ENCODE peak calls at places on chromosome 14, in ten cellular contexts. Z is psoas muscle; M is NCI-H1930; D is A549; E is pancreas; S is BJ; H is Panc1; G is ecto neural progenitor cell; X is GM20000; T is CD4-positive, CD25-positive, alpha-beta regulatory T cell. L is an unnamed sample.

GRCh38 chr14:99946652-99947489 is 118.4 kb upstream of the EVL start:
- DNase-seq in Z (no peak), M (peak), D (no peak), E (peak), S (no peak), H (no peak), G (peak), X (peak), T (peak), L (peak)

GRCh38 chr14:53247596-53248370 is 94.7 kb upstream of the DDHD1 start:
- DNase-seq in Z (no peak), M (no peak), D (no peak), E (peak), S (no peak), H (no peak), G (no peak), X (no peak), T (no peak), L (no peak)

GRCh38 chr14:94177806-94178205 is 3.7 kb downstream of the PPP4R4 start:
- DNase-seq in Z (no peak), M (no peak), D (no peak), E (no peak), S (no peak), H (no peak), G (no peak), X (no peak), T (no peak), L (no peak)

GRCh38 chr14:51167587-51168219 is 72.3 kb upstream of the TMX1 start:
- DNase-seq in Z (no peak), M (no peak), D (no peak), E (no peak), S (no peak), H (no peak), G (no peak), X (no peak), T (no peak), L (no peak)

GRCh38 chr14:92603309-92604257 is 90.0 kb downstream of the RIN3 start:
- DNase-seq in Z (no peak), M (no peak), D (peak), E (no peak), S (no peak), H (no peak), G (peak), X (no peak), T (peak), L (peak)

GRCh38 chr14:37466623-37467088 is 128.4 kb downstream of the FOXA1 start:
- DNase-seq in Z (no peak), M (no peak), D (peak), E (no peak), S (no peak), H (no peak), G (no peak), X (no peak), T (no peak), L (no peak)

GRCh38 chr14:54803396-54803795 is 99.2 kb downstream of the GCH1 start:
- DNase-seq in Z (no peak), M (no peak), D (no peak), E (no peak), S (no peak), H (no peak), G (no peak), X (no peak), T (no peak), L (no peak)

GRCh38 chr14:21097616-21098133 is 780 bp downstream of the ZNF219 start:
- DNase-seq in Z (no peak), M (no peak), D (no peak), E (no peak), S (no peak), H (no peak), G (peak), X (peak), T (no peak), L (no peak)

GRCh38 chr14:24443053-24443683 is 592 bp upstream of the SDR39U1 start:
- DNase-seq in Z (no peak), M (no peak), D (no peak), E (no peak), S (no peak), H (no peak), G (no peak), X (no peak), T (no peak), L (no peak)

GRCh38 chr14:41668346-41668745 is 61.7 kb downstream of the LRFN5 start:
- DNase-seq in Z (no peak), M (no peak), D (no peak), E (no peak), S (no peak), H (no peak), G (no peak), X (no peak), T (no peak), L (no peak)

GRCh38 chr14:81436296-81437138 is 36.4 kb upstream of the STON2 start:
- DNase-seq in Z (peak), M (peak), D (peak), E (peak), S (no peak), H (no peak), G (peak), X (peak), T (no peak), L (no peak)

GRCh38 chr14:56378474-56378873 is 201.1 kb upstream of the TMEM260 start:
- DNase-seq in Z (no peak), M (no peak), D (no peak), E (no peak), S (peak), H (no peak), G (no peak), X (no peak), T (no peak), L (no peak)

GRCh38 chr14:47541652-47542051 is 133.8 kb downstream of the MDGA2 start:
- DNase-seq in Z (no peak), M (no peak), D (no peak), E (no peak), S (no peak), H (no peak), G (no peak), X (no peak), T (no peak), L (no peak)

GRCh38 chr14:56244138-56244789 is 126.1 kb downstream of the PELI2 start:
- DNase-seq in Z (no peak), M (no peak), D (peak), E (no peak), S (peak), H (no peak), G (no peak), X (no peak), T (no peak), L (no peak)

GRCh38 chr14:57462551-57462950 is 31.1 kb downstream of the CCDC198 start:
- DNase-seq in Z (no peak), M (no peak), D (peak), E (no peak), S (no peak), H (no peak), G (no peak), X (no peak), T (no peak), L (no peak)

L was measured in T-helper 1 cell.